ENCODE peak calls at places on chromosomes 2 and 18, in six cellular contexts. Y, S, Z, A, F and L are unnamed samples.

GRCh38 chr2:181203916-181204315 is 223.5 kb downstream of the UBE2E3 start:
- DNase-seq in Y (no peak), S (no peak), Z (peak; percentile 46), A (no peak), F (no peak), L (no peak)

GRCh38 chr2:231905026-231905425 is 21.2 kb downstream of the NPPC start:
- DNase-seq in Y (no peak), S (no peak), Z (no peak), A (no peak), F (no peak), L (no peak)

GRCh38 chr2:33272001-33272400 is 204.4 kb upstream of the RASGRP3 start:
- DNase-seq in Y (no peak), S (no peak), Z (peak; percentile 41), A (no peak), F (no peak), L (no peak)

GRCh38 chr2:217120429-217120828 is 260.6 kb upstream of the TNP1 start:
- DNase-seq in Y (no peak), S (no peak), Z (no peak), A (no peak), F (no peak), L (no peak)

GRCh38 chr18:32284284-32284683 is 94.4 kb downstream of the MEP1B start:
- DNase-seq in Y (no peak), S (no peak), Z (peak; percentile 64), A (no peak), F (no peak), L (no peak)

GRCh38 chr2:42012651-42013050 is 35.2 kb upstream of the PKDCC start:
- DNase-seq in Y (no peak), S (no peak), Z (no peak), A (no peak), F (no peak), L (no peak)

GRCh38 chr2:189363559-189363958 is 77.7 kb upstream of the WDR75 start:
- DNase-seq in Y (no peak), S (no peak), Z (peak; percentile 77), A (no peak), F (no peak), L (no peak)

GRCh38 chr18:58103339-58103930 is 59.4 kb downstream of the NEDD4L start:
- DNase-seq in Y (no peak), S (no peak), Z (peak; percentile 4), A (no peak), F (peak; percentile 20), L (no peak)

GRCh38 chr2:128770143-128771080 is 451.7 kb upstream of the HS6ST1 start:
- DNase-seq in Y (no peak), S (no peak), Z (no peak), A (no peak), F (no peak), L (no peak)

GRCh38 chr2:26968001-26968400 is 2.4 kb upstream of the MAPRE3 start:
- DNase-seq in Y (no peak), S (no peak), Z (no peak), A (no peak), F (no peak), L (no peak)

GRCh38 chr2:240259201-240259923 is 118.9 kb upstream of the OTOS start:
- DNase-seq in Y (no peak), S (no peak), Z (no peak), A (no peak), F (no peak), L (no peak)

GRCh38 chr2:51624995-51625394 is 593.1 kb upstream of the NRXN1 start:
- DNase-seq in Y (no peak), S (no peak), Z (peak; percentile 64), A (no peak), F (no peak), L (no peak)

GRCh38 chr2:100166701-100167100 is 24.3 kb upstream of the AFF3 start:
- DNase-seq in Y (no peak), S (no peak), Z (no peak), A (no peak), F (no peak), L (no peak)

GRCh38 chr2:16643099-16643498 is 22.5 kb downstream of the CYRIA start:
- DNase-seq in Y (no peak), S (no peak), Z (peak; percentile 52), A (no peak), F (no peak), L (no peak)

GRCh38 chr2:85721641-85722040 is 27.5 kb downstream of the GNLY start:
- DNase-seq in Y (no peak), S (no peak), Z (no peak), A (no peak), F (no peak), L (no peak)